ENCODE peak calls at places on chromosomes 16 and 17, in five cellular contexts. R is right lobe of liver, X is heart left ventricle, M is spleen, G is uterus. Y is an unnamed sample.

GRCh38 chr17:18035704-18036103 is 3.3 kb downstream of the ATPAF2 start:
- DNase-seq in G (no peak), R (no peak), M (no peak), X (no peak), Y (peak)

GRCh38 chr17:76027159-76027839 is at the start of gene EVPL:
- DNase-seq in R (no peak), M (no peak), G (no peak), X (no peak), Y (no peak)

GRCh38 chr17:10051112-10051511 is 146.0 kb upstream of the RCVRN start:
- DNase-seq in M (peak), X (no peak), R (no peak), G (no peak), Y (no peak)

GRCh38 chr17:1074886-1075665 is 78.1 kb downstream of the TIMM22 start:
- DNase-seq in G (no peak), M (peak), R (no peak), X (peak), Y (no peak)

GRCh38 chr16:74700206-74701040 is at the start of gene MLKL:
- DNase-seq in M (peak), R (peak), G (peak), X (peak), Y (peak)

GRCh38 chr16:8924214-8924613 is 39.5 kb downstream of the USP7 start:
- DNase-seq in G (no peak), X (no peak), M (no peak), R (peak), Y (no peak)

GRCh38 chr17:62705781-62706597 is 78.5 kb downstream of the MRC2 start:
- DNase-seq in M (peak), G (no peak), R (no peak), X (no peak), Y (no peak)

GRCh38 chr17:1164935-1165556 is 14.7 kb downstream of the ABR start:
- DNase-seq in X (no peak), R (no peak), G (peak), M (peak), Y (no peak)

GRCh38 chr17:30717290-30718098 is 107.0 kb downstream of the CRLF3 start:
- DNase-seq in R (peak), G (no peak), M (peak), X (peak), Y (no peak)

GRCh38 chr17:44930667-44931066 is 15.4 kb upstream of the GFAP start:
- DNase-seq in X (no peak), G (no peak), R (no peak), M (peak), Y (peak)

GRCh38 chr16:76583466-76583865 is 306.3 kb downstream of the CNTNAP4 start:
- DNase-seq in M (no peak), R (no peak), X (no peak), G (no peak), Y (no peak)

GRCh38 chr16:4659363-4660353 is 33.7 kb upstream of the NUDT16L1 start:
- DNase-seq in M (no peak), G (no peak), X (no peak), R (no peak), Y (no peak)

GRCh38 chr16:67399749-67400704 is 6.7 kb upstream of the TPPP3 start:
- DNase-seq in M (peak), R (no peak), G (no peak), X (no peak), Y (no peak)

GRCh38 chr17:60170835-60171752 is 21.3 kb downstream of the CA4 start:
- DNase-seq in M (no peak), X (no peak), R (no peak), G (no peak), Y (no peak)

GRCh38 chr16:560221-560700 is at the start of gene PRR35:
- DNase-seq in G (no peak), R (no peak), M (no peak), X (no peak), Y (no peak)

GRCh38 chr17:59110973-59111372 is 4.3 kb upstream of the TRIM37 start:
- DNase-seq in M (no peak), G (no peak), R (no peak), X (no peak), Y (no peak)

GRCh38 chr16:56987692-56988091 is 1.7 kb upstream of the NLRC5 start:
- DNase-seq in X (peak), G (no peak), M (peak), R (no peak), Y (no peak)

GRCh38 chr17:67636841-67637240 is 80.9 kb upstream of the NOL11 start:
- DNase-seq in X (no peak), R (no peak), G (no peak), M (no peak), Y (no peak)

GRCh38 chr17:28347261-28347891 is 10.0 kb downstream of the POLDIP2 start:
- DNase-seq in R (peak), X (no peak), M (peak), G (no peak), Y (no peak)

GRCh38 chr16:73095142-73095791 is 47.3 kb upstream of the ZFHX3 start:
- DNase-seq in G (no peak), R (no peak), X (no peak), M (no peak), Y (no peak)

GRCh38 chr17:81986606-81987005 is 9.2 kb downstream of the ASPSCR1 start:
- DNase-seq in R (no peak), M (no peak), G (no peak), X (no peak), Y (no peak)

GRCh38 chr17:79479876-79480275 is 131.0 kb downstream of the RBFOX3 start:
- DNase-seq in M (no peak), G (no peak), R (no peak), X (no peak), Y (no peak)

GRCh38 chr16:86632206-86632605 is 53.9 kb downstream of the FOXL1 start:
- DNase-seq in X (no peak), M (no peak), G (no peak), R (no peak), Y (no peak)

GRCh38 chr16:28846933-28847273 is 755 bp upstream of the TUFM start:
- DNase-seq in R (no peak), X (no peak), M (no peak), G (no peak), Y (peak)

GRCh38 chr17:2398655-2399571 is 1.9 kb downstream of the MNT start:
- DNase-seq in G (peak), M (peak), R (peak), X (peak), Y (peak)

GRCh38 chr17:57004944-57005579 is 27.1 kb downstream of the SCPEP1 start:
- DNase-seq in G (no peak), R (no peak), M (no peak), X (no peak), Y (no peak)

GRCh38 chr17:72387487-72387886 is 266.7 kb downstream of the SOX9 start:
- DNase-seq in G (no peak), X (no peak), R (no peak), M (no peak), Y (no peak)

GRCh38 chr17:36920032-36921000 is 17.0 kb upstream of the LHX1 start:
- DNase-seq in X (no peak), R (no peak), G (no peak), M (no peak), Y (no peak)

GRCh38 chr16:67931712-67932461 is at the start of gene CTRL:
- DNase-seq in X (no peak), M (no peak), R (no peak), G (no peak), Y (no peak)

GRCh38 chr16:78596996-78597422 is 497.6 kb downstream of the WWOX start:
- DNase-seq in X (no peak), R (peak), M (no peak), G (no peak), Y (no peak)

DNA sequence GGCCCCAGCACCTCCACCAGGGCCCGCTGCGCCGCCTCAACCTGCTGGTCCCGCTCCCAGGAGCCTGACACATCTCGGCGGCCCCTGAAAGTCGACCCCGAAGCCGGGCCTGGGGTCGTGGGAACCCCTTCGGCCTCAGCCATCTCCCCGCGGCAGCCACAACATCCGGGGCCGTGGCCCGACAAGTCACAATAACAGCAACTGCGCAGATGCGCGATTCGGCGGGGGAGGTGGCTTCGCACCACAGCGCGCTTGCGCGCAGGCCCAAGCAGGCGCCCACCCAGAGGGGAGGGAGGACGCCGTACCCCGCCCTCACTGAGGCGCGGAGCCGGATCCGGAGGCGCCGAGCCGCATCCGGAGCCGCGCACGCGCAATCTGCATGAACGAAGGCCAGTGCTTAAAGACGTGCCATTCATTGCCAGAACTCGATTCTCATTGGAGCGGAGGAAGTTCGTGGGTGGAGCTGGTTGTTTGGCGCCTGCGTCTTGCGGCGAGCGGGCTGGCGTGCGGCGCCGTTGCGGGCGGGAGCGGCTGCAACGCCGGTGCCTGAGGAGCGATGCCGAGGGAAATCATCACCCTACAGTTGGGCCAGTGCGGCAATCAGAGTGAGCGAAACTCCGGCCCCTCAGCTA is at the start of the genes RETREG3 and TUBG1:
- DNase-seq in X (peak), R (peak), M (peak), G (peak), Y (peak)
- TF ChIP-seq POLR2A in X (peak), R (peak), M (peak), G (peak), Y (peak)

GRCh38 chr16:89052824-89053724 is 40.6 kb upstream of the ACSF3 start:
- DNase-seq in M (no peak), X (peak), G (no peak), R (no peak), Y (no peak)
- TF ChIP-seq POLR2A in M (no peak), X (no peak), G (no peak), R (no peak), Y (no peak)

DNA sequence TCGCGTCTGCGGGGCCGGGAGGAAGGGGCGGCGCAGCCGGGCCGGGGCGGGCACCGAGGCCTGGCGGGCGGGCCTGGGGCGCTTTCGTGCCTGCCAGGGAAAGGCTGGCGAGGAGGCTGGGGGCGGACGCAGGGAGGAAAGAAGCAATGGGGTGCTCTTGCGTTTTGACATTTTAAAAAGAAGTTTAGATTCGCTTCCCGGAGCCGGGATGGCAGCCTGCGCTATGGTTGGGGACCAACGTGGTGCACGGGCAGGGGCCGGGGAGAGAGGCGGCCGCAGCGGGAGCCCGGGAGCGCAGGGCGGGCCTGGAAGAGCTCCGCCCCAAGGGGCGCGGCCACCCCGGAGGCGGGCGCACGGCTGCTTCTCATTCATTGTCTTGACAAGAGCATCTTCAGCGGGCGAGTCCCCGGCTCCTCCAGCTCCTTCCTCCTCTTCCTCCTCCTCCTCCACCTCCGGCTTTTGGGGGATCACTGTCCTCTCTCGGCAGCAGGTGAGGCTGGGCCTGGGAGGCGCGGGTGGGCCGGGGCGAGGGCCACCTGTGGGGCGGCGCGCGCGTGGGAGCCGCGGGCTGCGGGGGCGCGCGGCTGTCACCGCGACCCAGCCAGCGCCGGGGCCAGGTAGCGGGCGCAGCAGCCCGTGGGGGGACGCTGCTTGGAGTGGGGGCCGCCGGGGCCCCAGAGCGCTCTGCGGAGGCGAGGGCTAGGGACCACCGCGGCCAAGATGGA is at the start of gene CORO1A:
- DNase-seq in R (peak), X (peak), M (peak), G (peak), Y (peak)
- TF ChIP-seq POLR2A in R (peak), X (no peak), M (no peak), G (no peak), Y (no peak)

GRCh38 chr16:55273356-55273755 is 50.6 kb upstream of the IRX6 start:
- DNase-seq in X (no peak), R (no peak), G (no peak), M (no peak), Y (no peak)

GRCh38 chr16:55272787-55273186 is 51.2 kb upstream of the IRX6 start:
- DNase-seq in M (no peak), G (no peak), R (no peak), X (no peak), Y (no peak)

GRCh38 chr16:55274391-55274790 is 49.6 kb upstream of the IRX6 start:
- DNase-seq in R (no peak), X (no peak), M (no peak), G (no peak), Y (no peak)

GRCh38 chr16:55273959-55274358 is 50.0 kb upstream of the IRX6 start:
- DNase-seq in X (no peak), G (no peak), R (no peak), M (no peak), Y (no peak)

GRCh38 chr16:55271945-55272513 is 52.0 kb upstream of the IRX6 start:
- DNase-seq in G (no peak), X (no peak), M (no peak), R (no peak), Y (no peak)
- TF ChIP-seq POLR2A in G (no peak), X (no peak), M (no peak), R (no peak), Y (no peak)

GRCh38 chr17:77887464-77888241 is 70.8 kb upstream of the TNRC6C start:
- DNase-seq in G (peak), R (peak), M (peak), X (peak), Y (peak)
- TF ChIP-seq POLR2A in G (no peak), R (peak), M (no peak), X (no peak), Y (no peak)

GRCh38 chr17:4584125-4584834 is at the start of gene SMTNL2:
- DNase-seq in M (peak), R (no peak), G (no peak), X (peak), Y (no peak)

GRCh38 chr17:4586043-4586442 is 1.7 kb downstream of the SMTNL2 start:
- DNase-seq in G (no peak), M (no peak), R (no peak), X (no peak), Y (no peak)

GRCh38 chr17:4584835-4585187 is 482 bp downstream of the SMTNL2 start:
- DNase-seq in G (no peak), X (no peak), M (peak), R (no peak), Y (no peak)

GRCh38 chr17:4583796-4584124 is 569 bp upstream of the SMTNL2 start:
- DNase-seq in M (peak), G (no peak), X (no peak), R (no peak), Y (no peak)

GRCh38 chr17:4585203-4585939 is 1.0 kb downstream of the SMTNL2 start:
- DNase-seq in G (no peak), X (no peak), M (peak), R (no peak), Y (no peak)
- TF ChIP-seq POLR2A in G (no peak), X (no peak), M (no peak), R (no peak), Y (no peak)